ENCODE peak calls at places on chromosomes 5 and 9, in six cellular contexts. J is cardiac fibroblast, T is GM12865, E is NCI-H1105 treated with DMSO at 0.1 percent for 48 hours, G is WTC11, O is GM13977. D is an unnamed sample.

GRCh38 chr5:135051399-135051798 is 17.4 kb upstream of the PITX1 start:
- DNase-seq in J (no peak), G (no peak), O (no peak), E (no peak), T (no peak), D (no peak)

GRCh38 chr5:153959134-153959957 is 79.4 kb downstream of the FAM114A2 start:
- DNase-seq in J (peak; percentile 16), O (no peak), G (peak; percentile 57), T (no peak), E (no peak), D (peak; percentile 64)

GRCh38 chr9:90029996-90030395 is 425.2 kb downstream of the GADD45G start:
- DNase-seq in O (no peak), E (no peak), J (no peak), G (no peak), T (no peak), D (no peak)

GRCh38 chr9:130331573-130331972 is 66.0 kb downstream of the HMCN2 start:
- DNase-seq in O (no peak), J (peak; percentile 41), G (no peak), T (no peak), E (no peak), D (peak; percentile 76)

GRCh38 chr5:160083501-160083900 is 35.7 kb downstream of the PWWP2A start:
- DNase-seq in O (no peak), T (no peak), G (no peak), E (no peak), J (peak; percentile 68), D (peak; percentile 10)

GRCh38 chr9:133679056-133679455 is 42.9 kb downstream of the DBH start:
- DNase-seq in G (no peak), T (no peak), E (no peak), J (no peak), O (no peak), D (no peak)

GRCh38 chr9:102779341-102779740 is 215.8 kb upstream of the CYLC2 start:
- DNase-seq in G (no peak), T (no peak), E (no peak), O (no peak), J (peak; percentile 54), D (no peak)

GRCh38 chr9:110940949-110941557 is 97.2 kb downstream of the LPAR1 start:
- DNase-seq in O (no peak), J (no peak), T (no peak), G (no peak), E (no peak), D (no peak)

GRCh38 chr5:173778784-173779304 is 109.3 kb upstream of the CPEB4 start:
- DNase-seq in E (no peak), G (no peak), T (no peak), J (peak; percentile 56), O (no peak), D (no peak)

GRCh38 chr5:65855758-65856157 is 70.6 kb upstream of the ERBIN start:
- DNase-seq in G (no peak), J (no peak), T (no peak), E (no peak), O (no peak), D (no peak)

GRCh38 chr9:111094433-111095421 is 56.5 kb upstream of the LPAR1 start:
- DNase-seq in J (peak; percentile 77), E (no peak), T (peak; percentile 56), G (no peak), O (no peak), D (peak; percentile 51)

GRCh38 chr5:58077966-58078365 is 381.9 kb downstream of the PLK2 start:
- DNase-seq in T (no peak), J (no peak), G (no peak), O (no peak), E (peak; percentile 90), D (no peak)

GRCh38 chr9:122263699-122264349 is 816 bp downstream of the RBM18 start:
- DNase-seq in O (no peak), E (no peak), G (no peak), T (peak; percentile 22), J (peak; percentile 20), D (peak; percentile 33)

GRCh38 chr9:135978650-135979461 is 17.7 kb upstream of the UBAC1 start:
- DNase-seq in J (no peak), O (no peak), G (no peak), T (no peak), E (no peak), D (no peak)

GRCh38 chr5:36252722-36253340 is 11.1 kb upstream of the NADK2 start:
- DNase-seq in T (no peak), O (no peak), E (no peak), J (peak; percentile 51), G (no peak), D (peak; percentile 41)

GRCh38 chr9:99253134-99253533 is 31.1 kb downstream of the SEC61B start:
- DNase-seq in O (no peak), J (no peak), E (no peak), G (no peak), T (peak; percentile 84), D (peak; percentile 46)

GRCh38 chr5:118984602-118985001 is 3.7 kb downstream of the DTWD2 start:
- DNase-seq in J (peak; percentile 36), E (no peak), G (no peak), O (no peak), T (no peak), D (peak; percentile 5)

GRCh38 chr9:119639287-119639955 is 270.2 kb upstream of the BRINP1 start:
- DNase-seq in O (no peak), T (no peak), G (no peak), J (peak; percentile 26), E (no peak), D (peak; percentile 1)

GRCh38 chr5:93582677-93583524 is at the start of gene NR2F1:
- DNase-seq in G (peak; percentile 61), T (peak; percentile 57), E (peak; percentile 77), O (no peak), J (peak; percentile 99), D (peak; percentile 94)

GRCh38 chr9:95788011-95788410 is 87.5 kb upstream of the ERCC6L2 start:
- DNase-seq in T (no peak), O (no peak), E (no peak), G (no peak), J (no peak), D (no peak)

GRCh38 chr5:97009921-97010320 is 74.0 kb downstream of the LNPEP start:
- DNase-seq in E (no peak), J (no peak), O (no peak), G (no peak), T (no peak), D (no peak)

GRCh38 chr9:127809562-127810377 is 7.1 kb downstream of the FPGS start:
- DNase-seq in O (no peak), E (no peak), J (peak; percentile 31), G (peak; percentile 69), T (no peak), D (no peak)

GRCh38 chr9:34463098-34463900 is 4.7 kb downstream of the DNAI1 start:
- DNase-seq in O (no peak), E (no peak), G (no peak), T (no peak), J (peak; percentile 76), D (no peak)

GRCh38 chr5:87263498-87263897 is 4.2 kb upstream of the RASA1 start:
- DNase-seq in O (no peak), J (no peak), E (no peak), T (no peak), G (no peak), D (no peak)

GRCh38 chr5:154761062-154761740 is 6.0 kb downstream of the LARP1 start:
- DNase-seq in E (no peak), G (no peak), O (no peak), T (peak; percentile 50), J (no peak), D (no peak)

GRCh38 chr5:125497651-125498050 is 751.2 kb upstream of the ZNF608 start:
- DNase-seq in J (no peak), E (no peak), G (no peak), T (no peak), O (no peak), D (no peak)

GRCh38 chr9:89370593-89370992 is 52.3 kb downstream of the SECISBP2 start:
- DNase-seq in E (no peak), O (no peak), G (no peak), J (no peak), T (no peak), D (no peak)